ENCODE peak calls at places on chromosome X, in five cellular contexts. Y is epithelial cell of esophagus, A is brain microvascular endothelial cell, Q is epithelial cell of proximal tubule, F is neural progenitor cell. T is an unnamed sample.
A peak's percentile ranks its signal among the peaks of the same experiment; 100 is the strongest.

GRCh38 chrX:130885996-130886395 is 17.0 kb downstream of the ENOX2 start:
- DNase-seq in Y (no peak), A (no peak), Q (no peak), F (no peak), T (no peak)

GRCh38 chrX:72308566-72309296 is 3.0 kb upstream of the CITED1 start:
- DNase-seq in Y (peak; percentile 72), A (peak; percentile 63), Q (no peak), F (peak; percentile 84), T (peak; percentile 40)

GRCh38 chrX:48617542-48618340 is 20.4 kb downstream of the WDR13 start:
- DNase-seq in Y (no peak), A (peak; percentile 18), Q (no peak), F (no peak), T (no peak)

GRCh38 chrX:39613508-39613921 is 484.2 kb downstream of the BCOR start:
- DNase-seq in Y (no peak), A (no peak), Q (no peak), F (peak; percentile 88), T (no peak)

GRCh38 chrX:3763111-3763510 is 49.7 kb upstream of the PRKX start:
- DNase-seq in Y (no peak), A (no peak), Q (no peak), F (no peak), T (no peak)

GRCh38 chrX:16155586-16155985 is 11.7 kb upstream of the MAGEB17 start:
- DNase-seq in Y (no peak), A (no peak), Q (no peak), F (no peak), T (no peak)

GRCh38 chrX:54479471-54480122 is 16.4 kb downstream of the FGD1 start:
- DNase-seq in Y (no peak), A (no peak), Q (no peak), F (peak; percentile 50), T (no peak)

GRCh38 chrX:44795945-44796450 is 47.8 kb upstream of the DUSP21 start:
- DNase-seq in Y (peak; percentile 11), A (no peak), Q (no peak), F (no peak), T (peak; percentile 8)

GRCh38 chrX:70030242-70030823 is 19.4 kb downstream of the AWAT2 start:
- DNase-seq in Y (peak; percentile 61), A (peak; percentile 31), Q (peak; percentile 3), F (peak; percentile 71), T (peak; percentile 40)

GRCh38 chrX:104254442-104255115 is at the start of gene ESX1:
- DNase-seq in Y (no peak), A (no peak), Q (no peak), F (peak; percentile 61), T (peak; percentile 0)

GRCh38 chrX:48864210-48864609 is 28.8 kb upstream of the PCSK1N start:
- DNase-seq in Y (peak; percentile 29), A (peak; percentile 72), Q (no peak), F (no peak), T (peak; percentile 58)

DNA sequence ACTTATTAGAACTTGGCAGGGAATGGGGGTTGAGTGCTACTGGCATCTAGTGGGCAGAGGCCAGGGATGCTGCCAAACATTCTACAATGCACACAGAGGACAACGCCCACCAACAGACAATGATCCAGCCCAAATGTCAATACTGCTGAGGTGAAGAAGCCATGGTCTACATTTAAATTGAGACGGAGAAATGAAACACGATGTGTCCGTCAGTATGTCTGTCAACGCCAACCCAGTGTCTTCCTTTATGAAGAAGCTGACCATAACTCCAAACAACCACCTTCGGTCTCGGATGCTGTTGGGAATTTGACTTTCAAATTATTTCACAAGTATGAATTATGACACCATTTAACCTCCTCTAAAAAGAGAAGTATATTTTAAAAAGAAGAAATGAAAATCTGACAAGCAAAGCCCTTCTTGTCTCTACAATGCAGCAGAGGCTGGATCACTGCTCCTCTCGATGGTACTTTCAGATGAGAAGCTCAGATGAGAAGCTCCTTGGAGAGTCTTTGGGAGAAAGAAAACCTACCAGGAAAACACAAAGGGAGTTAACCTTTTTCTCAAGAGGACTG is 123.7 kb upstream of the MAP3K15 start:
- DNase-seq in Y (no peak), A (no peak), Q (no peak), F (no peak), T (no peak)
- H3K4me3 ChIP-seq in Y (no peak overlapping the region), A (no peak overlapping the region), Q (no peak overlapping the region), F (no peak overlapping the region), T (no peak overlapping the region)

GRCh38 chrX:129115104-129115503 is 408.2 kb downstream of the SMARCA1 start:
- DNase-seq in Y (peak; percentile 36), A (peak; percentile 35), Q (no peak), F (peak; percentile 72), T (peak; percentile 28)

GRCh38 chrX:129115935-129116334 is 407.4 kb downstream of the SMARCA1 start:
- DNase-seq in Y (no peak), A (no peak), Q (no peak), F (no peak), T (no peak)

GRCh38 chrX:129116651-129117050 is 406.6 kb downstream of the SMARCA1 start:
- DNase-seq in Y (no peak), A (no peak), Q (no peak), F (peak; percentile 33), T (no peak)
- TF ChIP-seq CTCF in Y (no peak), A (no peak), Q (no peak), F (peak; percentile 30), T (no peak)

DNA sequence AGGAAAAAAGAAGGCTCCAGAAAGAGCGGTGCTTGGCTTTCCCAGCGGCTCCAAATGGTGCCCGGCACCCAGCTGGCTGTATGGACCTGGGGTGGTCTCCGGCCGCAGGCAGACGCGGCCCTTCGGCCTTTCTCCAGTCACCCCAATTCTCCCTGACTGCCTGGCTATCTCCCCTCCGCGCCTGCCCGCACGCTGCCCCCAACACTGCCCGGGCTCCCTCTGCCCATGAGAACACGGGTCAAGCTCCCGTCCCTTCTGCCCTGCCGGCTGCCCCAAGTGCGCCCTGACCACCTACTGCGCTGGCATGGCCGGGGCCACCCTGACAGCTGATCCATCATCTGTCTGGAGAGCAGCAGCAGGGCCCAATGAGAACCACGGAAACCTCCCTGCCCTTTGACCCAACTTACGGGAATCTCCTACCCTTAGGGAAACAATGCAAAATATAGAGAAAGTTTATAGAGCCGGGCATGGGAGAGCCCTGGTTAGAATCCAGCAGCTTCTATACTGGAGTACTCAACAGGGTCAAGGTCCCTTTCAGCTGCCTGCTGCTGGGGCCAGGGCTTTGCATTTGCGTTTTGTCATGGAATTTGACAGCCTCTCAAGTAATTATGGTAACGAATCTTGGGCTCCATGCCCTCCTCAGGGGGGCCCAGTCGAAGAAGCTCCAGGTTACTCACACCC is 1.2 kb upstream of the FAM3A start:
- DNase-seq in Y (no peak), A (no peak), Q (no peak), F (peak; percentile 11), T (no peak)
- H3K4me3 ChIP-seq in Y (no peak overlapping the region), A (no peak overlapping the region), Q (peak overlapping the region; percentile 62), F (peak overlapping the region; percentile 82), T (peak overlapping the region; percentile 49)

GRCh38 chrX:148134578-148134977 is 153.4 kb downstream of the FMR1NB start:
- DNase-seq in Y (no peak), A (no peak), Q (no peak), F (no peak), T (no peak)

GRCh38 chrX:148135738-148136137 is 154.6 kb downstream of the FMR1NB start:
- DNase-seq in Y (peak; percentile 81), A (no peak), Q (no peak), F (no peak), T (peak; percentile 75)

GRCh38 chrX:148133099-148133725 is 152.1 kb downstream of the FMR1NB start:
- DNase-seq in Y (peak; percentile 13), A (no peak), Q (no peak), F (no peak), T (peak; percentile 26)
- TF ChIP-seq CTCF in Y (no peak), A (no peak), Q (no peak), F (peak; percentile 16), T (no peak)